ENCODE peak calls at places on chromosomes 11 and 22, in eight cellular contexts. V is mesothelial cell of epicardium; G is upper lobe of right lung; N is left ventricle myocardium inferior; C is colonic mucosa; D is thoracic aorta; A is CD8-positive, alpha-beta T cell; O is astrocyte of the cerebellum. P is an unnamed sample.

GRCh38 chr11:14578551-14578956 is 58.4 kb upstream of the PSMA1 start:
- DNase-seq in O (no peak), G (no peak), D (no peak), C (peak; percentile 41), N (no peak), A (peak; percentile 32), V (no peak), P (peak; percentile 45)

GRCh38 chr11:121460941-121461514 is 8.3 kb upstream of the SORL1-AS1 start:
- DNase-seq in O (no peak), C (no peak), A (no peak), N (no peak), V (no peak), G (no peak), D (no peak), P (no peak)

GRCh38 chr22:21937041-21937820 is 15.4 kb downstream of the PPM1F start:
- DNase-seq in G (no peak), D (no peak), C (peak; percentile 40), V (no peak), O (no peak), N (no peak), A (no peak), P (no peak)

GRCh38 chr11:128302425-128303186 is 284.8 kb downstream of the ETS1 start:
- DNase-seq in O (no peak), G (no peak), C (no peak), N (no peak), V (no peak), D (no peak), A (peak; percentile 57), P (peak; percentile 51)

GRCh38 chr11:37718431-37718999 is 1120.5 kb upstream of the RAG2 start:
- DNase-seq in O (no peak), V (no peak), C (no peak), G (no peak), N (no peak), D (no peak), A (no peak), P (no peak)

GRCh38 chr11:121842186-121842585 is 273.8 kb downstream of the BLID start:
- DNase-seq in V (no peak), A (no peak), N (no peak), O (no peak), C (no peak), D (no peak), G (no peak), P (no peak)

GRCh38 chr11:94762995-94763394 is 5.2 kb upstream of the AMOTL1 start:
- DNase-seq in V (no peak), C (no peak), A (no peak), G (no peak), N (no peak), O (no peak), D (no peak), P (no peak)

GRCh38 chr11:85748455-85748891 is 62.5 kb downstream of the SYTL2 start:
- DNase-seq in A (no peak), O (no peak), V (no peak), G (no peak), D (no peak), C (no peak), N (no peak), P (no peak)

GRCh38 chr11:47393163-47394049 is 15.0 kb upstream of the SLC39A13 start:
- DNase-seq in C (no peak), A (no peak), G (peak; percentile 76), D (no peak), O (no peak), V (no peak), N (peak; percentile 47), P (no peak)

GRCh38 chr11:132312616-132313210 is 942.3 kb downstream of the NTM start:
- DNase-seq in V (no peak), A (no peak), D (no peak), O (peak; percentile 38), C (no peak), N (no peak), G (no peak), P (no peak)

GRCh38 chr11:69910519-69911309 is 91.5 kb upstream of the FGF3 start:
- DNase-seq in V (peak; percentile 7), C (no peak), A (no peak), G (peak; percentile 44), O (no peak), D (no peak), N (peak; percentile 7), P (no peak)

GRCh38 chr22:46355369-46355995 is 20.0 kb downstream of the TRMU start:
- DNase-seq in G (peak; percentile 83), N (peak; percentile 65), C (peak; percentile 76), D (no peak), A (peak; percentile 44), V (no peak), O (peak; percentile 42), P (peak; percentile 70)

GRCh38 chr11:72856551-72857342 is 42.5 kb downstream of the ATG16L2 start:
- DNase-seq in A (no peak), V (no peak), G (no peak), D (no peak), N (no peak), O (no peak), C (no peak), P (no peak)

GRCh38 chr11:6561288-6561687 is 42.1 kb downstream of the RRP8 start:
- DNase-seq in G (no peak), C (no peak), V (no peak), O (no peak), A (no peak), N (no peak), D (no peak), P (no peak)

GRCh38 chr22:27761652-27762051 is 39.9 kb downstream of the MN1 start:
- DNase-seq in O (no peak), D (no peak), N (no peak), G (no peak), C (no peak), V (no peak), A (no peak), P (no peak)

GRCh38 chr11:9137293-9138132 is 46.1 kb upstream of the SCUBE2 start:
- DNase-seq in V (peak; percentile 48), C (peak; percentile 84), A (peak; percentile 28), D (peak; percentile 8), G (peak; percentile 89), O (peak; percentile 56), N (peak; percentile 66), P (peak; percentile 56)

GRCh38 chr11:115985896-115986295 is 481.7 kb upstream of the CADM1 start:
- DNase-seq in G (no peak), O (no peak), C (no peak), N (no peak), D (no peak), V (no peak), A (no peak), P (no peak)

GRCh38 chr22:31647921-31648320 is 14.1 kb downstream of the PISD start:
- DNase-seq in D (no peak), A (no peak), C (no peak), G (no peak), O (no peak), N (no peak), V (no peak), P (no peak)

GRCh38 chr11:66546368-66546965 is at the start of gene ACTN3:
- DNase-seq in C (peak; percentile 33), O (no peak), N (peak; percentile 33), A (no peak), D (no peak), V (no peak), G (no peak), P (no peak)

GRCh38 chr22:37503850-37504249 is 15.4 kb downstream of the CARD10 start:
- DNase-seq in C (peak; percentile 82), A (no peak), D (no peak), G (peak; percentile 60), O (no peak), V (no peak), N (no peak), P (no peak)

GRCh38 chr11:4683020-4683419 is 14.6 kb downstream of the OR51E2 start:
- DNase-seq in V (no peak), D (no peak), C (no peak), G (no peak), N (no peak), A (no peak), O (peak; percentile 3), P (no peak)

GRCh38 chr11:100984668-100985067 is 144.9 kb downstream of the PGR start:
- DNase-seq in A (no peak), G (no peak), D (no peak), V (no peak), N (no peak), O (no peak), C (no peak), P (no peak)

GRCh38 chr22:20530368-20531153 is 23.2 kb downstream of the MED15 start:
- DNase-seq in G (no peak), V (no peak), D (no peak), N (no peak), O (no peak), C (no peak), A (no peak), P (no peak)
- TF ChIP-seq CTCF in G (no peak), V (no peak), D (no peak), N (no peak), O (no peak), C (no peak), A (no peak), P (no peak)

DNA sequence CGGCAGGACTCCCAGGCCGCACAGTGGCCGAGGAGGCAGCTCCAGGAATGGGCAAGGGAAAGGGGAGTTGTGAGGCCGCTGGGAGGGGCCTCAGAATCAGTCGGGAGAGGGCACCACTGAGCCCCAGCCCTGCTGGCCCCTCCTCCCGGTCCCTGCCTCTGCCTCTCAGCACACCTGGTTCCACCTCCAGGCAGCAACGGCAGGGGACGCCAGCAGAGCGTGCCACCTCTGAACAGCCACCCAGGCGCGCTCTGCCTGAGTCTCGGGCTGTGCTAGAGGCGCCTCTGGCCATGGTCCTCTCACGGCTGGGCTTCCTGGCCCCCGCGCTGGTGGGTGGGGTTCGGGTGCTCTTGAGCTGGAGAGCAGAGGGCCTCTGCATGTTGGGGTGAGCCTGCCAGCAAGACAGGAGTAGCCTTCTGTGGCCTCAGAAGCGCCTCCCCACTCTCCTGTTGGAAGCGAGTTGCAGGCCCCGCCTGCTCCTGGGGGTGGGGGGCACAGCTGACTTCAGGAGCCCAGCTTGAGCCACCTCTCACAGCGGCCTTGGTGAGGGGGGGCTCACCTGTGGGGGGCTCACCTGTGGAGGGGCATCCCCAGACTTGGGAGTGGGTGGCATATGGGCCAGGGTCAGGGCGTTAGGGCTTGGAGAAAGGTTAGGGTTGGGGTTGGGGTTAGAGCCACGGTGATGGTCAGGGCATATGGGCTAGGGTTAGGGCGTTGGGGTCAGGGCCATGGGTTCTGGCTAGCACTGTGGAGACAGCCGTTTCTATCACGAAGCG is 32.8 kb downstream of the MOB2 start:
- DNase-seq in V (no peak), G (no peak), O (no peak), D (no peak), A (no peak), N (no peak), C (peak; percentile 69), P (no peak)
- TF ChIP-seq CTCF in V (no peak), G (peak; percentile 29), O (no peak), D (peak; percentile 7), A (no peak), N (peak; percentile 55), C (no peak), P (no peak)

GRCh38 chr22:43828711-43829447 is 16.8 kb upstream of the EFCAB6 start:
- DNase-seq in N (peak; percentile 88), G (peak; percentile 70), C (peak; percentile 27), D (no peak), V (no peak), O (no peak), A (no peak), P (no peak)
- TF ChIP-seq CTCF in N (peak; percentile 61), G (no peak), C (no peak), D (no peak), V (no peak), O (no peak), A (no peak), P (no peak)

GRCh38 chr11:98398508-98398907 is 622.2 kb upstream of the CNTN5 start:
- DNase-seq in V (no peak), D (no peak), A (no peak), O (no peak), N (no peak), G (no peak), C (no peak), P (no peak)
- TF ChIP-seq CTCF in V (no peak), D (no peak), A (no peak), O (no peak), N (no peak), G (no peak), C (no peak), P (no peak)